ENCODE peak calls at places on chromosomes 13 and 19, in eight cellular contexts. K, M, B, J, S, X, G and Z are unnamed samples.

GRCh38 chr19:30116984-30117555 is 175.0 kb downstream of the URI1 start:
- DNase-seq in X (no peak), M (no peak), G (no peak), B (no peak), J (no peak), S (no peak), K (no peak), Z (no peak)

GRCh38 chr13:48504606-48505369 is 28.1 kb downstream of the RCBTB2 start:
- DNase-seq in K (no peak), M (no peak), S (no peak), J (no peak), B (no peak), X (no peak), G (peak; percentile 30), Z (no peak)

GRCh38 chr19:45419396-45419795 is 4.3 kb downstream of the ERCC1 start:
- DNase-seq in S (no peak), M (no peak), X (no peak), G (peak; percentile 47), K (no peak), B (no peak), J (no peak), Z (no peak)

GRCh38 chr13:100443998-100444328 is 144.6 kb downstream of the GGACT start:
- DNase-seq in B (no peak), G (no peak), K (no peak), J (peak; percentile 61), X (no peak), S (no peak), M (no peak), Z (no peak)

GRCh38 chr13:78228940-78229339 is 310.3 kb upstream of the EDNRB start:
- DNase-seq in S (no peak), M (no peak), X (no peak), G (no peak), B (no peak), J (peak; percentile 26), K (no peak), Z (no peak)

GRCh38 chr13:76921516-76921915 is 26.8 kb upstream of the ACOD1 start:
- DNase-seq in B (no peak), X (no peak), J (peak; percentile 8), K (no peak), G (no peak), M (no peak), S (no peak), Z (no peak)

GRCh38 chr13:23617551-23618014 is 47.4 kb downstream of the TNFRSF19 start:
- DNase-seq in M (no peak), G (no peak), S (no peak), J (peak; percentile 38), B (no peak), X (peak; percentile 46), K (no peak), Z (peak; percentile 29)

GRCh38 chr13:21458457-21458815 is 667 bp downstream of the ZDHHC20 start:
- DNase-seq in B (peak; percentile 47), M (peak; percentile 39), X (no peak), J (peak; percentile 24), S (no peak), G (peak; percentile 35), K (peak; percentile 23), Z (no peak)

GRCh38 chr19:9538183-9539058 is at the start of gene ZNF426:
- DNase-seq in X (peak; percentile 56), J (peak; percentile 87), G (peak; percentile 87), B (peak; percentile 90), M (peak; percentile 82), K (peak; percentile 83), S (peak; percentile 4), Z (peak; percentile 84)

GRCh38 chr19:29815231-29815630 is 3.4 kb downstream of the CCNE1 start:
- DNase-seq in M (no peak), G (no peak), X (no peak), S (no peak), K (no peak), J (no peak), B (no peak), Z (no peak)

GRCh38 chr13:48492123-48493075 is 40.5 kb downstream of the RCBTB2 start:
- DNase-seq in M (no peak), G (peak; percentile 79), B (peak; percentile 75), J (peak; percentile 91), S (no peak), K (peak; percentile 63), X (peak; percentile 41), Z (peak; percentile 31)

GRCh38 chr13:97329331-97329730 is 104.6 kb upstream of the RAP2A start:
- DNase-seq in G (no peak), X (no peak), S (no peak), K (no peak), B (no peak), J (peak; percentile 37), M (no peak), Z (no peak)

GRCh38 chr13:77555246-77555645 is 19.7 kb downstream of the SCEL start:
- DNase-seq in X (no peak), B (no peak), G (no peak), J (no peak), M (no peak), K (no peak), S (no peak), Z (no peak)

GRCh38 chr19:31553844-31554215 is 204.6 kb upstream of the TSHZ3 start:
- DNase-seq in M (no peak), G (no peak), S (no peak), B (peak; percentile 31), J (no peak), K (no peak), X (no peak), Z (no peak)

GRCh38 chr13:102555914-102556553 is 40.8 kb upstream of the TPP2 start:
- DNase-seq in G (no peak), J (peak; percentile 41), K (no peak), M (peak; percentile 78), X (no peak), B (no peak), S (peak; percentile 49), Z (peak; percentile 47)

GRCh38 chr13:94411747-94412146 is 67.7 kb downstream of the DCT start:
- DNase-seq in M (no peak), G (no peak), X (no peak), K (no peak), B (no peak), J (no peak), S (no peak), Z (no peak)

GRCh38 chr19:18097217-18097992 is at the start of gene MAST3:
- DNase-seq in G (peak; percentile 88), M (no peak), X (no peak), J (peak; percentile 79), S (no peak), K (peak; percentile 50), B (peak; percentile 81), Z (peak; percentile 26)

GRCh38 chr19:15372470-15372869 is 7.1 kb downstream of the AKAP8 start:
- DNase-seq in K (no peak), G (no peak), J (no peak), M (no peak), X (no peak), B (no peak), S (no peak), Z (no peak)

GRCh38 chr13:37889102-37889501 is 19.5 kb upstream of the TRPC4 start:
- DNase-seq in G (no peak), B (no peak), M (no peak), J (peak; percentile 26), S (no peak), X (no peak), K (no peak), Z (no peak)

GRCh38 chr19:51372021-51372648 is 319 bp downstream of the NKG7 start:
- DNase-seq in S (no peak), B (no peak), M (no peak), G (no peak), J (no peak), X (no peak), K (no peak), Z (no peak)

GRCh38 chr19:47024502-47024901 is 4.9 kb downstream of the NPAS1 start:
- DNase-seq in J (no peak), S (no peak), K (no peak), X (no peak), G (no peak), B (no peak), M (no peak), Z (no peak)

GRCh38 chr13:67122251-67122650 is 107.9 kb downstream of the PCDH9 start:
- DNase-seq in K (no peak), B (no peak), J (no peak), S (no peak), G (no peak), X (no peak), M (no peak), Z (no peak)

GRCh38 chr13:74074723-74075122 is 59.5 kb downstream of the KLF12 start:
- DNase-seq in B (no peak), G (no peak), K (no peak), M (no peak), X (no peak), J (peak; percentile 63), S (no peak), Z (peak; percentile 24)

GRCh38 chr13:51955841-51956603 is 55.2 kb downstream of the ATP7B start:
- DNase-seq in G (no peak), S (no peak), M (no peak), B (no peak), X (no peak), K (no peak), J (no peak), Z (no peak)

GRCh38 chr19:28468701-28469459 is 744.1 kb downstream of the UQCRFS1 start:
- DNase-seq in B (no peak), G (peak; percentile 38), J (peak; percentile 45), S (no peak), K (no peak), X (peak; percentile 55), M (peak; percentile 78), Z (peak; percentile 46)

GRCh38 chr13:97574926-97575325 is 141.0 kb downstream of the RAP2A start:
- DNase-seq in S (no peak), B (no peak), G (no peak), M (peak; percentile 66), J (peak; percentile 6), X (no peak), K (no peak), Z (peak; percentile 13)

GRCh38 chr13:74032325-74032724 is 101.9 kb downstream of the KLF12 start:
- DNase-seq in B (no peak), G (no peak), M (no peak), X (no peak), K (no peak), S (no peak), J (no peak), Z (no peak)

GRCh38 chr13:112441779-112442310 is 65.7 kb downstream of the SPACA7 start:
- DNase-seq in G (no peak), B (no peak), M (no peak), S (no peak), J (no peak), K (no peak), X (no peak), Z (no peak)

GRCh38 chr19:57302020-57302465 is 18.2 kb upstream of the ZNF543 start:
- DNase-seq in B (no peak), G (no peak), M (no peak), J (peak; percentile 96), K (no peak), S (no peak), X (peak; percentile 95), Z (peak; percentile 27)

GRCh38 chr19:4730740-4731171 is 7.1 kb upstream of the DPP9 start:
- DNase-seq in B (no peak), G (peak; percentile 59), S (no peak), X (no peak), M (no peak), K (no peak), J (peak; percentile 31), Z (no peak)

GRCh38 chr13:64158910-64159309 is 2743.3 kb upstream of the PCDH20 start:
- DNase-seq in G (no peak), X (peak; percentile 24), S (no peak), K (no peak), M (no peak), B (no peak), J (peak; percentile 19), Z (no peak)

GRCh38 chr19:55592391-55593090 is 6.8 kb downstream of the FIZ1 start:
- DNase-seq in M (no peak), K (no peak), S (no peak), X (no peak), J (no peak), G (no peak), B (peak; percentile 31), Z (no peak)

GRCh38 chr19:56660381-56661105 is 11.0 kb downstream of the ZNF835 start:
- DNase-seq in J (no peak), G (no peak), B (no peak), K (no peak), M (peak; percentile 33), S (no peak), X (no peak), Z (no peak)

GRCh38 chr13:52809310-52809769 is 39.1 kb downstream of the PCDH8 start:
- DNase-seq in S (peak; percentile 44), K (no peak), G (peak; percentile 15), B (no peak), M (peak; percentile 61), X (peak; percentile 1), J (peak; percentile 70), Z (peak; percentile 55)